ENCODE peak calls at places on chromosomes 4 and X, in ten cellular contexts. W is sigmoid colon, O is breast epithelium, S is upper lobe of left lung, J is H1, P is transverse colon, R is vagina, M is spleen, X is K562, H is SK-N-SH. G is an unnamed sample. For H3K4me1, the result is how much of the 10 kb centered on the place peaks cover.

GRCh38 chr4:129261584-129261983 is 165.6 kb downstream of the C4orf33 start:
- DNase-seq in P (no peak), M (no peak), O (no peak), W (no peak), H (peak), S (no peak), X (no peak), R (no peak), J (no peak), G (no peak)

GRCh38 chr4:19678763-19679162 is 572.9 kb upstream of the SLIT2 start:
- DNase-seq in S (no peak), M (no peak), H (no peak), P (no peak), R (no peak), W (no peak), O (no peak), X (no peak), J (no peak), G (no peak)

GRCh38 chr4:187090401-187090800 is 366.7 kb upstream of the FAT1 start:
- DNase-seq in W (no peak), H (no peak), X (no peak), R (no peak), P (no peak), J (no peak), S (no peak), M (no peak), O (no peak), G (no peak)

GRCh38 chr4:100208964-100209363 is 18.7 kb upstream of the DDIT4L start:
- DNase-seq in W (no peak), M (no peak), P (no peak), O (no peak), S (no peak), X (no peak), J (no peak), R (no peak), H (no peak), G (no peak)

GRCh38 chr4:25477251-25477650 is 100.2 kb downstream of the ANAPC4 start:
- DNase-seq in S (no peak), M (no peak), R (no peak), W (no peak), P (no peak), O (no peak), J (no peak), H (no peak), X (no peak), G (no peak)

GRCh38 chrX:74924449-74925209 is 623 bp downstream of the NEXMIF start:
- DNase-seq in S (peak), R (no peak), W (peak), O (peak), X (no peak), M (peak), H (peak), P (peak), J (peak), G (peak)

GRCh38 chr4:128006592-128006991 is 41.4 kb downstream of the ABHD18 start:
- DNase-seq in W (no peak), H (no peak), X (no peak), O (no peak), R (no peak), J (no peak), S (no peak), M (no peak), P (no peak), G (no peak)

GRCh38 chr4:41028392-41029076 is 185.8 kb downstream of the APBB2 start:
- DNase-seq in H (no peak), S (no peak), P (no peak), X (no peak), O (no peak), M (no peak), R (no peak), W (no peak), J (no peak), G (no peak)

DNA sequence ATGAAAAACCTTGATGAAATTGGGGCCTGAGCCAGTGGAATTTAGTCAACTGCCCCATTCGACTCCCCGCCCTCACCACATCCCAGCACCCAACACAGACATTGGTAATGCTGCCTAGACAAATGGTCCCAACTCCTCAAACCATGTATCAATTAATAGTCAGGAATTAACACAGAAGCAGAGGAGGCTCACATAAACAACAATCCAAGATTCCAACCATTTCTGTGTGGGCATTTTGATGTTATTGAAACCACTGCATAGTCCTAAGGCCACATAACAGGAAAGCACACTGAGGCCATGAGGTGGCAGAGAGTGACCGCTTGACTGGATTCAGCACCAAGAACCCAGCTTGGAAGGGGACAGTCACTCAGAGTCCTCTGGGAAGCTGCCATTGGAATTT is 22.5 kb upstream of the PTCHD1 start:
- DNase-seq in M (no peak), S (no peak), H (no peak), J (no peak), R (no peak), X (no peak), W (no peak), O (no peak), P (no peak), G (no peak)
- TF ChIP-seq POLR2AphosphoS5 in M (no peak), S (no peak), H (no peak), J (no peak), R (no peak), X (no peak), W (no peak), O (no peak), P (no peak), G (no peak)

DNA sequence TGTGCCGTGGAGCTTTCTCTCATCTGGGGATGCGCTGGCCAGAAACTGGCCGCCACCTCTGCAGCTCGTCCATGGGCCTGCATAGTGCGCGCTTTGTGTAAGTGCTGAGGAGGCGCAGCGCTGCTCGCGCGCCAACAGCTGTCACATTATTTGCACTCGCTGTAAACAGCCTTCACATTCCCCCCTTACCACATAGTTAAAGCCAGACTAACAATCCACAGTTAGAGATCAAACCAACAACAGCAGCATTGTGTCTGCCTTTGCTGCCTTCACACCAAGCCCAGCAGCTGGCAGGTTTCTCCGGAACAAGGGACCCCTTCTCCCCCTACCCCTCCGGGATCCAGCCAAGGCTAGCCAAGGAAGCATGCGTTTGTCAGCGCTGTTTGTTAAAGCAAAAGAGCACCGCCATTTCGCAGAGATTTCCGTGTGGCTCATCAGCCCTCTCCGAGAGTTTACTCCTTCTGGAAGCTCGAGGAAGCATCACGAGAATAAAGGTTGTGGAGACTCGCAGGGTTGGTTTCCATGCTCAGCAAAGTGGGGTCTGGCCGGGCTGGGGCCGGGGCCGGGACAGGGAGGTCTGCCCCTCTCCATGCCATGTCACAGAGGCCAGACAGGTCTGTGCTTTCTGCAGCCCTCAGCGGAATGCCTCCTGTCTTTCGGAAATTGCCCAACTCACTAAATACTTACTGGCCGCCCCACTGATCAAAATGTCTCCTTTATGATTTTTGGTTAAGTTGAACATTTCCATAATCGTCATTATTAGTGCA is 11.0 kb downstream of the BCOR start:
- DNase-seq in R (no peak), S (no peak), W (peak), M (no peak), O (no peak), J (no peak), H (no peak), P (no peak), X (no peak), G (no peak)
- H3K4me1 ChIP-seq in R (half or more), S (under half), W (half or more), M (under half), O (under half), J (under half), H (under half), P (half or more), X (half or more), G (under half)

GRCh38 chr4:122305853-122306252 is 73.0 kb upstream of the ADAD1 start:
- DNase-seq in W (no peak), S (no peak), J (no peak), O (no peak), M (no peak), P (no peak), X (no peak), R (no peak), H (no peak), G (no peak)

GRCh38 chr4:122300776-122301175 is 78.0 kb upstream of the ADAD1 start:
- DNase-seq in H (no peak), P (no peak), W (no peak), M (no peak), J (no peak), O (no peak), X (no peak), R (no peak), S (no peak), G (no peak)
- TF ChIP-seq CTCF in H (peak), P (no peak), W (no peak), M (no peak), J (no peak), O (no peak), X (no peak), R (no peak), S (no peak), G (no peak)

GRCh38 chr4:139711461-139711860 is 45.8 kb downstream of the MGST2 start:
- DNase-seq in H (no peak), P (peak), O (no peak), S (no peak), X (no peak), R (no peak), W (no peak), M (no peak), J (no peak), G (no peak)
- TF ChIP-seq POLR2AphosphoS5 in H (no peak), P (no peak), O (no peak), S (no peak), X (no peak), R (no peak), W (no peak), M (no peak), J (no peak), G (no peak)

GRCh38 chr4:153485374-153485773 is 19.2 kb downstream of the TMEM131L start:
- DNase-seq in W (no peak), X (no peak), O (no peak), R (no peak), J (no peak), H (no peak), S (no peak), M (no peak), P (no peak), G (no peak)
- H3K4me1 ChIP-seq in W (under half), X (under half), O (under half), R (under half), J (under half), H (under half), S (under half), M (half or more), P (under half), G (half or more)

DNA sequence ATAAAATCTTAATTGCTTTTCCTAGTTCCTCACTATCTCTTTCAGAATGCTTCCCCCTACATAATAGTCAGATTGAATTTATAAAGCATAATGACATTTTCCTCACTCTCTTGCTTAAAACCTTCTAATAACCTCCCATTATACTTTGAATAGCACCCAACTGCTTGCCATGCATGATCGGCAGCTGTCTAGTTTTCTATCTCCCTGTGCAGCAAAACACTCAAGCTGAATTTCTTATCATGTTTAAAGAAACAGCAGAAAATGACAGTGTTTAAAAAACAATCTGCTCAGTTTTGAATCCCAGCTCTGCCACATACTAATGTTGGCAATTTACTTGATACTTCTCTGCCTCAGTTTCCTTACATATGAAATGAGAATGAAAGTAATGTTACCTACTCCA is 947.1 kb upstream of the HS3ST1 start:
- DNase-seq in M (no peak), W (no peak), H (no peak), J (no peak), O (no peak), R (no peak), S (no peak), X (no peak), P (no peak), G (no peak)
- TF ChIP-seq CTCF in M (no peak), W (no peak), H (no peak), J (no peak), O (no peak), R (no peak), S (no peak), X (no peak), P (no peak), G (no peak)

DNA sequence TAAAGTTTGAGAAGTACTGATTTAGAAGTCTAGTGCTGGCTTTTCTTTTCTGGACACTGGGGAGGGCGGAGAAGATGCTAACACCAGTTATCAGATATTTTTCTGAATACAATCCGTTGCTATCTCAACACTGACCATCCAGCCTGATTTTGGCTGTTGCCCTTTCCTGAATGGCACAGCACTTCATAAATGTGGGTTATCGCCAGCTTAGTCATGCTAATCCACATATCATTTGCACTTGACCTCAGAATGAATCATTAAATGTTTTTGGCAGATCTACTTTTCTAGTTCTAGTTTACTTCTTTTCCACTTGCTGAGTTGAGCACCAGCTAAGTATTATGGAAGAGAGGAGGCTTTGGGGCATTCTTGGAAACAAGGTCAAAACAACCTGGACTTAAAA is 60.8 kb upstream of the ESX1 start:
- DNase-seq in R (no peak), H (no peak), S (no peak), M (no peak), P (no peak), J (no peak), O (no peak), W (no peak), X (no peak), G (no peak)
- TF ChIP-seq POLR2AphosphoS5 in R (no peak), H (no peak), S (no peak), M (no peak), P (no peak), J (no peak), O (no peak), W (no peak), X (no peak), G (no peak)

GRCh38 chrX:153493085-153493484 is 1.7 kb upstream of the BGN start:
- DNase-seq in R (no peak), P (no peak), M (no peak), H (no peak), W (no peak), X (no peak), S (no peak), O (no peak), J (no peak), G (no peak)

GRCh38 chrX:153492153-153492454 is 2.7 kb upstream of the BGN start:
- DNase-seq in W (no peak), P (no peak), S (no peak), X (no peak), O (no peak), M (no peak), H (no peak), J (no peak), R (no peak), G (no peak)

GRCh38 chrX:153492543-153492942 is 2.2 kb upstream of the BGN start:
- DNase-seq in X (no peak), P (no peak), M (no peak), W (no peak), O (no peak), R (no peak), H (no peak), J (no peak), S (no peak), G (no peak)

GRCh38 chrX:153490217-153490616 is 4.6 kb upstream of the BGN start:
- DNase-seq in R (no peak), J (no peak), W (no peak), X (no peak), M (no peak), S (no peak), P (no peak), O (no peak), H (peak), G (no peak)

GRCh38 chrX:153491351-153492152 is 3.2 kb upstream of the BGN start:
- DNase-seq in R (no peak), P (no peak), J (no peak), H (peak), X (no peak), O (no peak), W (no peak), S (no peak), M (no peak), G (no peak)
- H3K4me1 ChIP-seq in R (half or more), P (under half), J (under half), H (under half), X (under half), O (under half), W (under half), S (under half), M (under half), G (under half)

G was measured in stomach.